ENCODE peak calls at places on chromosomes 3 and 15, in five cellular contexts. W, N, P, G and M are unnamed samples. For H3K4me1, the result is how much of the 10 kb centered on the place peaks cover.

GRCh38 chr3:73086071-73086494 is 24.6 kb downstream of the EBLN2 start:
- DNase-seq in W (peak), N (peak), P (no peak), G (no peak), M (no peak)

GRCh38 chr3:112740800-112741199 is 99.9 kb upstream of the CCDC80 start:
- DNase-seq in W (no peak), N (no peak), P (no peak), G (no peak), M (no peak)

GRCh38 chr3:184135911-184136260 is 728 bp downstream of the EIF2B5 start:
- DNase-seq in W (no peak), N (no peak), P (no peak), G (no peak), M (no peak)

GRCh38 chr15:68494573-68495105 is 62.7 kb upstream of the ITGA11 start:
- DNase-seq in W (no peak), N (no peak), P (no peak), G (no peak), M (no peak)

GRCh38 chr3:49181351-49181750 is 10.0 kb downstream of the KLHDC8B start:
- DNase-seq in W (no peak), N (no peak), P (no peak), G (no peak), M (no peak)

GRCh38 chr3:160941885-160942494 is 163.2 kb downstream of the B3GALNT1 start:
- DNase-seq in W (peak), N (peak), P (no peak), G (peak), M (peak)

GRCh38 chr3:14363379-14363778 is 39.0 kb upstream of the SLC6A6 start:
- DNase-seq in W (no peak), N (no peak), P (no peak), G (no peak), M (no peak)

GRCh38 chr3:62529230-62529629 is 155.9 kb upstream of the FEZF2 start:
- DNase-seq in W (peak), N (peak), P (no peak), G (peak), M (peak)

GRCh38 chr15:26179906-26180305 is 316.8 kb upstream of the ATP10A start:
- DNase-seq in W (no peak), N (no peak), P (no peak), G (no peak), M (no peak)

GRCh38 chr15:67164401-67164791 is 90.1 kb downstream of the AAGAB start:
- DNase-seq in W (no peak), N (no peak), P (no peak), G (no peak), M (no peak)

GRCh38 chr3:14550651-14551611 is 10.8 kb upstream of the GRIP2 start:
- DNase-seq in W (no peak), N (no peak), P (peak), G (peak), M (peak)

GRCh38 chr15:68391084-68391483 is 40.9 kb downstream of the ITGA11 start:
- DNase-seq in W (no peak), N (no peak), P (no peak), G (peak), M (no peak)

GRCh38 chr3:64352596-64352989 is 127.3 kb upstream of the PRICKLE2 start:
- DNase-seq in W (no peak), N (no peak), P (no peak), G (peak), M (no peak)

GRCh38 chr3:107062787-107063186 is 314.5 kb upstream of the CCDC54 start:
- DNase-seq in W (no peak), N (no peak), P (no peak), G (no peak), M (no peak)

GRCh38 chr3:157444789-157445188 is 8.1 kb downstream of the PTX3 start:
- DNase-seq in W (no peak), N (no peak), P (no peak), G (no peak), M (no peak)

GRCh38 chr15:49279481-49280186 is 109.6 kb downstream of the GALK2 start:
- DNase-seq in W (no peak), N (no peak), P (no peak), G (no peak), M (no peak)

GRCh38 chr3:58249358-58250092 is 11.9 kb downstream of the ABHD6 start:
- DNase-seq in W (no peak), N (peak), P (no peak), G (no peak), M (no peak)

GRCh38 chr3:21624514-21624913 is 126.5 kb downstream of the ZNF385D start:
- DNase-seq in W (no peak), N (no peak), P (no peak), G (no peak), M (no peak)

GRCh38 chr3:46998121-46998851 is 18.8 kb downstream of the NBEAL2 start:
- DNase-seq in W (peak), N (peak), P (peak), G (no peak), M (no peak)

GRCh38 chr3:25155696-25156471 is 272.2 kb upstream of the RARB start:
- DNase-seq in W (no peak), N (no peak), P (no peak), G (no peak), M (no peak)

GRCh38 chr3:129911261-129911861 is 17.9 kb upstream of the TMCC1 start:
- DNase-seq in W (no peak), N (no peak), P (no peak), G (no peak), M (no peak)

GRCh38 chr15:91376016-91376415 is 276.0 kb downstream of the SV2B start:
- DNase-seq in W (no peak), N (no peak), P (no peak), G (no peak), M (no peak)

GRCh38 chr15:75725719-75726607 is 13.3 kb upstream of the CSPG4 start:
- DNase-seq in W (no peak), N (no peak), P (peak), G (no peak), M (no peak)

GRCh38 chr15:36415643-36416042 is 163.8 kb upstream of the CDIN1 start:
- DNase-seq in W (no peak), N (peak), P (no peak), G (no peak), M (peak)

GRCh38 chr15:53627279-53627678 is 132.2 kb downstream of the WDR72 start:
- DNase-seq in W (no peak), N (no peak), P (no peak), G (no peak), M (no peak)

GRCh38 chr3:101200461-101200860 is 119.9 kb downstream of the IMPG2 start:
- DNase-seq in W (no peak), N (no peak), P (no peak), G (no peak), M (no peak)

GRCh38 chr3:75192065-75192658 is 472.0 kb upstream of the FRG2C start:
- DNase-seq in W (peak), N (peak), P (no peak), G (peak), M (peak)

GRCh38 chr3:69182588-69183299 is 60.3 kb upstream of the LMOD3 start:
- DNase-seq in W (no peak), N (peak), P (no peak), G (no peak), M (peak)

GRCh38 chr15:38042707-38043445 is 108.4 kb downstream of the TMCO5A start:
- DNase-seq in W (no peak), N (no peak), P (no peak), G (no peak), M (no peak)

GRCh38 chr15:66734961-66735908 is 33.2 kb downstream of the SMAD6 start:
- DNase-seq in W (no peak), N (no peak), P (no peak), G (no peak), M (no peak)

GRCh38 chr3:43867673-43868072 is 176.9 kb downstream of the ABHD5 start:
- DNase-seq in W (no peak), N (peak), P (no peak), G (no peak), M (no peak)

GRCh38 chr15:78739996-78740903 is 71.0 kb downstream of the ADAMTS7 start:
- DNase-seq in W (peak), N (peak), P (peak), G (no peak), M (peak)
- TF ChIP-seq CTCF in W (peak), N (peak), P (peak), G (no peak), M (peak)

DNA sequence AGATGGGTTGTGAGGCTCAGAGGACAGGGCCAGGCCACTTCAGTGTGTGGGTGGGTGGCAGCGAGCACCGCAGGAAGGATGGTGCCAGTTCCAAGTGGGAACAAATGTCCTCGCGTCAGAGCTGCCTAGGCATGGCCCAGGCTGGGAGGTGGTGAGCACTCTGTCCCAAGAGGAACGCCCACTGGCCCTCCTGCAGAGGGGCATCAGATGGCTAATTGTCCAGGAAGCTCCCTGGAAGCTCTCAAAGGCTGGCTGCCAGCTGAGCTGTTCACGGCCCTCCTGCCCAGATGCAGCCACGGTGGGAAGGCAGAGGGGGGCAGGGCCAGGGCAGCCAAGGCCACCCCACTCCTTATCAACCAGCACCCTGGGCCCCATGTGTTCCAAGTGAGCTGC is 55.2 kb downstream of the IQSEC1 start:
- DNase-seq in W (no peak), N (no peak), P (peak), G (no peak), M (no peak)
- H3K4me1 ChIP-seq in W (half or more), N (under half), P (under half), G (under half), M (under half)

GRCh38 chr3:124250053-124250452 is 258.1 kb upstream of the ROPN1 start:
- DNase-seq in W (no peak), N (no peak), P (no peak), G (no peak), M (peak)
- TF ChIP-seq CTCF in W (no peak), N (no peak), P (no peak), G (no peak), M (no peak)

GRCh38 chr15:71449956-71450355 is 334.7 kb downstream of the THSD4 start:
- DNase-seq in W (no peak), N (no peak), P (no peak), G (no peak), M (no peak)

GRCh38 chr15:71449363-71449762 is 334.1 kb downstream of the THSD4 start:
- DNase-seq in W (no peak), N (no peak), P (no peak), G (no peak), M (no peak)

GRCh38 chr15:71447328-71448250 is 332.3 kb downstream of the THSD4 start:
- DNase-seq in W (peak), N (peak), P (no peak), G (peak), M (peak)

GRCh38 chr15:71451080-71451479 is 335.8 kb downstream of the THSD4 start:
- DNase-seq in W (no peak), N (no peak), P (no peak), G (no peak), M (no peak)

DNA sequence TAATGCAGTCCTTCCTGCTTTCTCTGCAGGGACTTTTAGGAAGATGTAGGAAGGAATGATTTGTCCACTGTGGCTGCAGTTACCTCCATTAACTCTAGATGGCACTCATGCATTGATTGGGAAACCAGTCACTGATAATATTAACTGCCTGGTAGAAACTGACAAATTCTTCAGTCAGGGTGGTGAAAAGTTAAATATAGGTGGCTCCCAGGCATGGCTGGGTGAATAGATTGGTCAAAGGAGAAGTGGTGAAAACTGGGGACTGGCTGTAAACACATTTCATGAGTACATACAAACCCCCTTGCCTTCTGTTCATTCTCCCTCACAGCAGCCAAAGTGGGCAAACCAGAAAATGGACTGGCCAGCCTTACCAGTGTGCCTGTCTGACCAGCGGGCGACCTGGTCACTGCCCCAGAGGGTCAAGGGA is 333.4 kb downstream of the THSD4 start:
- DNase-seq in W (peak), N (peak), P (no peak), G (peak), M (peak)
- H3K4me1 ChIP-seq in W (under half), N (under half), P (under half), G (under half), M (under half)

GRCh38 chr3:148606979-148607378 is 90.7 kb upstream of the AGTR1 start:
- DNase-seq in W (no peak), N (no peak), P (no peak), G (no peak), M (no peak)
- TF ChIP-seq CTCF in W (no peak), N (no peak), P (no peak), G (no peak), M (no peak)

DNA sequence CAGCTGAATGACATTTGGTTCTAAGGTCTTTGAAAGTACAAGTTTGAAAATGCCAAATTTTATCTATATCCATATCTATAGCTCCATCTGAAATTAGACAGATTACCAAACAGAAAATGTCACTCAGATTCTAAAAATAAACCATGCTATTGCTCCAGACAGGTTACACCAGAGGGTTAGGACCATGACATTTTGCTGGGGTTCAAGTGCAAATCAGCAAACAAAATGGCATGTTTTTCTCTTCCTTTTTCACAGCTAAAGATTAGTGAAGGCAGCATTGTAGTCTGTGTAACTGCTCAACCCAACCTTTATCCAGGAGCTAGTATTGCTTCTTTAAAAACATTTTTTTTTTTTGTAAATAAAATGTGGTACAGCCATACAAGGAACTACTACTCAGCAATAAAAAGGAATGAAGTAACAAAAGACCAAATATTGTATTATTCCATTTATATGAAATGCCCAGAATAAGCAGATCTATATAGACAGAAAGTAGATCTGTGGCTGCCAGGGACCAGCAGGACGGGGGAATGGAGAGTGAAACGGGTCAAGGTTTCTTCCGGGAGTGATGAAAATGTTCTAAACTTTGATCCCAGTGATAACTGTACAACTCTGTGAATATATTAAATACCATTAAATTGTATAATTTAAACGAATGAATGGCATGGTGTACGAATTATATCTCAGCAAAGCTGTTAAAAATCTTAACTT is 18.2 kb downstream of the VGLL4 start:
- DNase-seq in W (no peak), N (no peak), P (no peak), G (no peak), M (no peak)
- H3K4me1 ChIP-seq in W (under half), N (under half), P (half or more), G (under half), M (under half)

DNA sequence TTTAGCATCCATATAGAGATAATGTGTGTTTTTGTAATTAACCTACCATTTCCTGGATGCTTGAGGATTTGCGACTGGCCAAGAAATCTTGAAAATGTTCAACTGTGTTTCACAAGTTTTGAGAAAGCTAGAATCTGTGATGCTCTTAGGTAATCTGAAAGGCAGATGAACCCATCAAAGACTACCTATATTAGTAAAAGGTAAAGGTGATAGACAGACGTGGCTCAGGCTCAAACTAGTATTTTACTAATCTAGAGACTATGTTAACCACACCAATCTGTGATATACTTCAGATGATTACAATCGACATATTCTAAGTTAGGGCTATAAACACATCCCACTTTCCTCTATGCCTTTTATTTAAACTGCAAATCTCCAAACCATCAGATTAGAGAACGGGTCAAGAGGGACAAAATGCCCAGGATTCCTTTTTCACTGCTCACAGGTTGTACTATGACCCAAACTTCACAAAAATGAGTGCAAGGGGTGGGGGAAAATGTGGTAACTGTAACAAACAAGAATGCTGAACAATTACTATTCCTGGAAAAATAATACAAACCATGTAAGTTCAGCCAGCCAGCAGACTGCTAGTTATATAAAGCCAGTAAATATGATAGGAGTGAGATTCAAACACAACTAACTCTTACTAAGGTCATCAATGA is 295.1 kb downstream of the FOXP1 start:
- DNase-seq in W (no peak), N (no peak), P (no peak), G (no peak), M (no peak)
- TF ChIP-seq CTCF in W (no peak), N (no peak), P (no peak), G (no peak), M (no peak)

GRCh38 chr3:37942646-37943045 is 47.9 kb upstream of the VILL start:
- DNase-seq in W (no peak), N (no peak), P (no peak), G (no peak), M (no peak)

GRCh38 chr3:37944243-37944955 is 46.2 kb upstream of the VILL start:
- DNase-seq in W (no peak), N (peak), P (no peak), G (no peak), M (peak)

GRCh38 chr3:37945407-37945802 is 45.2 kb upstream of the VILL start:
- DNase-seq in W (peak), N (no peak), P (no peak), G (no peak), M (no peak)

GRCh38 chr3:37943126-37943525 is 47.5 kb upstream of the VILL start:
- DNase-seq in W (no peak), N (no peak), P (no peak), G (no peak), M (no peak)

GRCh38 chr3:37943631-37944242 is 46.8 kb upstream of the VILL start:
- DNase-seq in W (no peak), N (peak), P (no peak), G (no peak), M (no peak)
- H3K4me1 ChIP-seq in W (half or more), N (under half), P (under half), G (under half), M (under half)

GRCh38 chr3:111151438-111151837 is 79.8 kb downstream of the NECTIN3 start:
- DNase-seq in W (peak), N (peak), P (no peak), G (no peak), M (peak)
- TF ChIP-seq CTCF in W (no peak), N (no peak), P (no peak), G (no peak), M (peak)